ENCODE peak calls at places on chromosomes 4 and X, in seven cellular contexts. M, L, R, P, K, B and O are unnamed samples.

GRCh38 chrX:47831788-47832187 is 4.9 kb upstream of the ZNF81 start:
- DNase-seq in M (peak; percentile 46), L (peak; percentile 58), R (peak; percentile 43), P (no peak), K (peak; percentile 61), B (peak; percentile 47), O (no peak)

GRCh38 chr4:124713213-124713592 is 671 bp upstream of the ANKRD50 start:
- DNase-seq in M (peak; percentile 89), L (peak; percentile 89), R (peak; percentile 13), P (peak; percentile 64), K (peak; percentile 76), B (peak; percentile 84), O (peak; percentile 67)

GRCh38 chr4:54998991-54999390 is 126.4 kb downstream of the KDR start:
- DNase-seq in M (peak; percentile 36), L (no peak), R (no peak), P (no peak), K (no peak), B (peak; percentile 40), O (no peak)

GRCh38 chr4:13533670-13534343 is 10.5 kb downstream of the NKX3-2 start:
- DNase-seq in M (no peak), L (no peak), R (no peak), P (no peak), K (no peak), B (no peak), O (no peak)

GRCh38 chr4:42671431-42672194 is 14.7 kb upstream of the ATP8A1 start:
- DNase-seq in M (no peak), L (no peak), R (peak; percentile 48), P (no peak), K (peak; percentile 32), B (no peak), O (no peak)

GRCh38 chr4:144634978-144635747 is 10.8 kb upstream of the HHIP start:
- DNase-seq in M (no peak), L (no peak), R (no peak), P (no peak), K (no peak), B (no peak), O (no peak)

GRCh38 chr4:139665079-139665689 is 435 bp upstream of the MGST2 start:
- DNase-seq in M (no peak), L (no peak), R (no peak), P (no peak), K (no peak), B (no peak), O (no peak)

GRCh38 chr4:8330821-8331566 is 61.4 kb downstream of the HTRA3 start:
- DNase-seq in M (no peak), L (no peak), R (no peak), P (no peak), K (no peak), B (no peak), O (peak; percentile 19)

GRCh38 chrX:117707948-117708743 is 408.5 kb downstream of the KLHL13 start:
- DNase-seq in M (no peak), L (no peak), R (no peak), P (no peak), K (no peak), B (no peak), O (no peak)

DNA sequence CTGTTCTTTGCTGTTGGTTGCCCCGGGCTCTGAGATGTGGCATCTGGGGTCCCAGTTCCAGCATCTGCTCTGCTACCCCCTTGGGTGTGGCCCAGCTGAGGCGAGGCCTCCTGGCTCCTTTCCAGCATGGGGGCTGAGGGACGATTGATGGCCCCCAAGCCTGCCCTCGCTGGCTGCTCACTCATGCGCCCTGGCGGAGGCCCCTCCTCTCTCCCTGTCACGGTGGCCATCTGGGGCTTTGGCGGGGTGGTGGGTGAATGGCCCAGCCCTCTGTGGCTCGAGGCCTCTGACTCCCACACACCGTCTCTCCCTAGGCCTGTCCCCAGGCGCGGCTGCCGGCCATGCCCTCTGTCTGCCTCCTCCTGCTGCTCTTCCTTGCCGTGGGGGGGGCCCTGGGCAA is 1.8 kb downstream of the PLXNA3 start:
- DNase-seq in M (no peak), L (no peak), R (no peak), P (no peak), K (peak; percentile 35), B (no peak), O (no peak)
- H3K4me3 ChIP-seq in M (peak overlapping the region; percentile 86), L (no peak overlapping the region), R (no peak overlapping the region), P (no peak overlapping the region), K (no peak overlapping the region), B (no peak overlapping the region), O (no peak overlapping the region)

DNA sequence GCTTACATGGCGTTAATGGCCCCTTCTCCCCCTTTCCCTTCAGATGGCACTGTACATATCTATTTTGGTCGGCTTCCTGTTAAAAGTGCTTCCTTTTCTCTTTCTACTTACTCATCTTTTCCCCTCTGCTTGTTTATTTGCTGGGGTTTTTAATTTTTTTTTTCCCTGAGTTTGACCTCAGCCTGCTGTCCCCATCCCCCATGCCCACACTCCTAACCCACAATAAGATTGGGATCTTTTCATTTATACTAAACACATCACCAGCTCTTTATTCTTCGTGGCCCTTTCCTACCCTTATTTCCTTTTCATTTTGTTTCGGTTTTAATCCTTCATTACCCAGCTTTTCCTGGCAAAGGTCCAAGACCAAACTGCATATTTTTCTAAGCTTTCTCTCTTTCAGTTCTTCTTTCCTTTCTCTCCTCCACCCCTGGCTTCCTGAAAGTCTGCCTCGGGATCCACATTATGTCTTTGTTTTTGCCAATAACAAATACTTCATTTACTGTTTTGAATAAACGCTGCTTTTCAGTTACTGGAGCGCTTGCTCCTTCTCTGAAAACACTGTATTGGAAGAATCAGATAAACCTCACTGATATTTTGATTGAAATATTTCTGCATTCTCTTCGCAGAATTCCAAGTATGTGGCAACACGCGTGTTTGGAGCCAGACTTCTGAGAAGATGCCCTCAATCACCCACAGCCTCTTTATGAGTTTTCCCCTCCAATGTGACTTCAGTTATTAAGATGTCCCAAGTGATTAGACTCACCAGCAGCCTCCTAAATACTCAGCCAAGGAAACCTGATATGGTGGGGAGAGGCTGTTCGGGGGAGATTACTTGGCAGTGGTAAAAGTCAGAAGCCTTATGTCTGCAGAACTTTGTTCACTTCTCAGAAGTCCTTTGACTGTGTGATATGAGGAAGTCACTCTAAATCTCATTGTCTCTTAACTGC is 151.8 kb upstream of the USP9X start:
- DNase-seq in M (peak; percentile 70), L (peak; percentile 36), R (peak; percentile 27), P (no peak), K (peak; percentile 25), B (peak; percentile 44), O (no peak)
- H3K4me3 ChIP-seq in M (no peak overlapping the region), L (peak overlapping the region; percentile 17), R (peak overlapping the region; percentile 51), P (no peak overlapping the region), K (no peak overlapping the region), B (no peak overlapping the region), O (peak overlapping the region; percentile 6)

DNA sequence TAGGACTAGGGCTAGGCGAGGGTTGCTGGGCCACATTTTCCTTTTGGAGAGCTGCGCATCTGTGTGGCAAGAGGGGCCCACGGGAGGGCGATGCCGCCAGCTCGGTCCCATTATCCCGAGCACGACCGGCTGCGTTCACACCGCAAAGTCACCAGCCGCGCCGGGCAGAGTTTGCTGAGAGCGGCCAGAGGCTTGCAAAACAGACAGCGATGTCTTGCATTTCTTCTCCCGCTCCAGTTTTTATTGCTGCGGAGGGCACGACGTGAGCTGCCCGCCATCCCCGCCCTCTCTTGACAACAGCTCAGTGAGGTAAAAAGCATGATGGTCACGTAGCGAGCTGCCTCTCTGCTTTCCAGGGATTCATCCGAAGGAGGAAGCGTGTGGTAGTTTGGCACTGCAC is 102.2 kb upstream of the TENM3 start:
- DNase-seq in M (no peak), L (no peak), R (no peak), P (no peak), K (no peak), B (peak; percentile 33), O (no peak)
- H3K4me3 ChIP-seq in M (peak overlapping the region; percentile 16), L (no peak overlapping the region), R (no peak overlapping the region), P (no peak overlapping the region), K (no peak overlapping the region), B (no peak overlapping the region), O (no peak overlapping the region)

GRCh38 chrX:107713205-107714195 is 62.1 kb downstream of the TSC22D3 start:
- DNase-seq in M (peak; percentile 21), L (no peak), R (peak; percentile 62), P (no peak), K (no peak), B (no peak), O (no peak)
- H3K4me3 ChIP-seq in M (no peak overlapping the region), L (no peak overlapping the region), R (peak overlapping the region; percentile 97), P (no peak overlapping the region), K (no peak overlapping the region), B (no peak overlapping the region), O (peak overlapping the region; percentile 66)

GRCh38 chr4:189600598-189601435 is 339.9 kb upstream of the FRG1 start:
- DNase-seq in M (peak; percentile 82), L (peak; percentile 3), R (no peak), P (no peak), K (peak; percentile 4), B (peak; percentile 62), O (no peak)
- H3K4me3 ChIP-seq in M (no peak overlapping the region), L (no peak overlapping the region), R (no peak overlapping the region), P (no peak overlapping the region), K (no peak overlapping the region), B (no peak overlapping the region), O (no peak overlapping the region)